ENCODE peak calls at places on chromosomes 4 and X, in six cellular contexts. A, B, Z, C, Q and J are unnamed samples.

GRCh38 chrX:54076903-54077302 is 32.6 kb upstream of the PHF8 start:
- DNase-seq in B (no peak), A (no peak), Z (no peak), C (no peak), Q (peak), J (no peak)

GRCh38 chr4:143302526-143302925 is 34.1 kb upstream of the GAB1 start:
- DNase-seq in Z (no peak), A (no peak), C (no peak), Q (no peak), B (no peak), J (peak)

GRCh38 chr4:151485541-151486131 is 76.7 kb downstream of the FHIP1A start:
- DNase-seq in Z (no peak), C (no peak), B (no peak), A (no peak), Q (peak), J (no peak)

GRCh38 chrX:45771560-45772340 is 571.1 kb upstream of the DIPK2B start:
- DNase-seq in C (peak), B (no peak), Z (peak), Q (no peak), A (peak), J (peak)

GRCh38 chr4:174056959-174057358 is 226.5 kb downstream of the FBXO8 start:
- DNase-seq in B (no peak), Q (no peak), C (no peak), A (no peak), Z (no peak), J (no peak)

GRCh38 chrX:41759817-41760216 is 35.8 kb downstream of the GPR82 start:
- DNase-seq in Z (no peak), B (no peak), C (no peak), A (no peak), Q (no peak), J (no peak)

GRCh38 chrX:71514367-71515038 is 18.4 kb upstream of the OGT start:
- DNase-seq in A (no peak), Q (no peak), C (peak), B (no peak), Z (no peak), J (no peak)

GRCh38 chrX:38018734-38019410 is 12.5 kb downstream of the SYTL5 start:
- DNase-seq in Q (no peak), A (no peak), Z (no peak), B (no peak), C (no peak), J (no peak)

GRCh38 chr4:10082047-10082446 is 34.6 kb downstream of the WDR1 start:
- DNase-seq in Z (no peak), Q (no peak), B (no peak), A (peak), C (no peak), J (no peak)

GRCh38 chrX:19885732-19886131 is 1.7 kb downstream of the SH3KBP1 start:
- DNase-seq in B (no peak), Q (no peak), A (no peak), Z (no peak), C (no peak), J (no peak)

GRCh38 chr4:74408639-74409038 is 36.3 kb upstream of the AREG start:
- DNase-seq in A (no peak), Z (no peak), Q (peak), C (no peak), B (no peak), J (no peak)

GRCh38 chrX:47361538-47362511 is 8.6 kb upstream of the ZNF157 start:
- DNase-seq in C (no peak), A (peak), Z (peak), B (peak), Q (peak), J (peak)

GRCh38 chr4:42579903-42580302 is 77.0 kb downstream of the ATP8A1 start:
- DNase-seq in C (no peak), B (no peak), Q (no peak), Z (no peak), A (no peak), J (no peak)

GRCh38 chr4:179415842-179416223 is 1973.6 kb upstream of the AGA start:
- DNase-seq in C (no peak), A (no peak), B (no peak), Z (no peak), Q (no peak), J (no peak)

GRCh38 chr4:17128268-17128667 is 229.8 kb upstream of the LDB2 start:
- DNase-seq in C (no peak), A (no peak), Z (no peak), B (no peak), Q (no peak), J (no peak)

GRCh38 chr4:169815606-169816005 is 57.9 kb upstream of the HPF1 start:
- DNase-seq in Z (no peak), A (no peak), C (no peak), Q (peak), B (no peak), J (no peak)

GRCh38 chr4:114036426-114036825 is 57.0 kb upstream of the ARSJ start:
- DNase-seq in C (no peak), B (no peak), A (no peak), Z (no peak), Q (no peak), J (no peak)
- H3K4me3 ChIP-seq in C (no peak), B (no peak), A (no peak), Z (no peak), Q (no peak), J (no peak)

GRCh38 chrX:64398088-64398487 is 2.8 kb upstream of the MTMR8 start:
- DNase-seq in A (no peak), C (no peak), Z (no peak), B (no peak), Q (no peak), J (no peak)

GRCh38 chrX:64389489-64389888 is 5.8 kb downstream of the MTMR8 start:
- DNase-seq in B (no peak), A (no peak), Q (no peak), Z (no peak), C (no peak), J (no peak)

GRCh38 chrX:64395568-64395929 is 297 bp upstream of the MTMR8 start:
- DNase-seq in A (no peak), Z (no peak), C (no peak), Q (no peak), B (no peak), J (no peak)

GRCh38 chrX:64394874-64395567 is at the start of gene MTMR8:
- DNase-seq in Z (peak), A (peak), C (peak), Q (no peak), B (peak), J (no peak)

GRCh38 chrX:64394059-64394873 is 986 bp downstream of the MTMR8 start:
- DNase-seq in Q (no peak), A (no peak), Z (no peak), C (no peak), B (no peak), J (no peak)
- H3K4me3 ChIP-seq in Q (peak), A (peak), Z (peak), C (peak), B (peak), J (peak)

DNA sequence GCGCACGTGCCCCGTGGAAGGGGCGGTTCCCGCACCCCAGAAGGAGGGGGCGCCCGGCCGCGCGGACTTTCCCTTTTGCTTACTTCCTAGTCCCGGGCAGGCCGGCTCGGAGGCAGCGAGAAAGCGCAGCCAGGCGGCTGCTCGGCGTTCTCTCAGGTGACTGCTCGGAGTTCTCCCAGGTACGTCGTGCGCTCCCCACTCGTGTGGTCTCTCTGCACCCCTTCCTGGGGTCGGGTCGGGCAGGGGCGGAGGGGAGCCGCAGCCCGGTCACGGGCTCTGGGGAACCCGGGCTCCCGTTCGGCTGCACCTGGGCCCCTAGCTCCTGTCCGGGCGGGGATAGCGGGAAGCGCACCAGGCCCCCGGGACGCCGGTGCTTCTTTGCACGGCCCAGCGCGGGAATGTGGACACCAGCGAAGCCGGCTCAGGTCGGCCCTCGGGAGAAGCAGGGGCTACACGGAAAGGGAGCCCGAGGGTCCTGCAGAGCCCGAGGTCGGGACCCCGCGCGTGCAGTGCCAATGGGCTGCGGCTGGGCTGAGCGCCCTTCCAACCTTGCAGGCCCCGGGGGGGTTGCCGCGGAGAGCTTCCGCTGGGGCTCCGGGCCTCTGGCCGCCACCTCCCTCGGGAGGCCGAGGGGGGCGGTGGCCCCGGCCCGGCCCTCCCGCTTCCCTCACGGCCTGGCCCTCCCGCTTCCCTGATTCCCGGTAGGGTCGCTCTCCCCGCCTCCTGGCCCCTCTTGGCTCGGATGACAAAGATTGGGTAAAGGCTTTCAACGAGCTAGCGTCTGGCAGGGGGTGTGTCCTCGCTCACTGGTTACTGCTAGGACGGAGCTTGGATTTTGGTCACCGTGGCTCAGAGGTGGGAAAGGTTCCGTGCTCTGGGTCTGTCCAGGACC is at the start of gene TLR2:
- DNase-seq in Q (no peak), A (peak), B (peak), C (peak), Z (peak), J (no peak)
- H3K4me3 ChIP-seq in Q (peak), A (peak), B (peak), C (peak), Z (peak), J (peak)

DNA sequence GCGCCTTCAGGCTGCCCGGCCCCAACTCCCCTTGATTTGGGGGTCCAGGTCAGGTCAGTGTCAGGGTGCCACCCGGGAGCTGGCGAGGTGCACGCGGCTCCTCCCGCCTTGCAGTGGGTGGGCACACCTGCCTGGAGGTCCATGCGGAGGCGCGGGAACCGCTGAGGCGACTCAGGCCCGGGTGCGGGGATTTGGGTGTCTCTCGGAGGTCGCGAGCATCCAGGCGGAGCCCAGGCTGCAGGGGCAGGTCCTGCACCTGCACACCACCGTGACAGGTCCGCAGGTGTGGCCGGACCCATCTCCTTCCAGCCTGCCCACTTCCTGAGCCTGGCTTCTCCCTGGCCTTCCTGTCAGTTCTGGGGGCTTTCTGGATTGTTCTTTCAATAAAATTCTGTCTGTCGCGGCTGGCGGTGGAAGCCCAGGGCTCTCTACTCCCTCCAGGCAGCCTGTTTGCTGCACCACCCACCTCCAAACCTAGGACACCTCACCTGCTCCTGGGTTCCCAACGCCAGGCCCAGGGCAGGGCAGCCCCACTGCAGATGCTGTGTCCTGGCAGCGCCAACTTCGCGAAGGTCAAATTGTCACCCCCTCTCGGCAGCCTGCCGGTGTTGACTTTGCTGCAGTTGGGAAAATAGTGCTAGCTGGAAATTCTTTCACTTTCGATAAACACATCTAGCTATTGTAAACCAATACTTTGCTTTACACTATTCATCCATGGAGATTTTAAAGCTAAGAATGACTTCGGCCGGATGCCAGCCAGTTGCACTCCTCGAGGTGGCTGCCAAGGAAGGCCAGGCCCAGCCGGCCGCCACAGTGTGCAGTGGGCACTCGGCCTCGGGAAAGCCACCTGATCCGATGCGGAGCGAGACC is 35.9 kb downstream of the FGFRL1 start:
- DNase-seq in Z (peak), B (no peak), Q (no peak), A (peak), C (no peak), J (no peak)
- H3K4me3 ChIP-seq in Z (no peak), B (no peak), Q (peak), A (peak), C (no peak), J (peak)

DNA sequence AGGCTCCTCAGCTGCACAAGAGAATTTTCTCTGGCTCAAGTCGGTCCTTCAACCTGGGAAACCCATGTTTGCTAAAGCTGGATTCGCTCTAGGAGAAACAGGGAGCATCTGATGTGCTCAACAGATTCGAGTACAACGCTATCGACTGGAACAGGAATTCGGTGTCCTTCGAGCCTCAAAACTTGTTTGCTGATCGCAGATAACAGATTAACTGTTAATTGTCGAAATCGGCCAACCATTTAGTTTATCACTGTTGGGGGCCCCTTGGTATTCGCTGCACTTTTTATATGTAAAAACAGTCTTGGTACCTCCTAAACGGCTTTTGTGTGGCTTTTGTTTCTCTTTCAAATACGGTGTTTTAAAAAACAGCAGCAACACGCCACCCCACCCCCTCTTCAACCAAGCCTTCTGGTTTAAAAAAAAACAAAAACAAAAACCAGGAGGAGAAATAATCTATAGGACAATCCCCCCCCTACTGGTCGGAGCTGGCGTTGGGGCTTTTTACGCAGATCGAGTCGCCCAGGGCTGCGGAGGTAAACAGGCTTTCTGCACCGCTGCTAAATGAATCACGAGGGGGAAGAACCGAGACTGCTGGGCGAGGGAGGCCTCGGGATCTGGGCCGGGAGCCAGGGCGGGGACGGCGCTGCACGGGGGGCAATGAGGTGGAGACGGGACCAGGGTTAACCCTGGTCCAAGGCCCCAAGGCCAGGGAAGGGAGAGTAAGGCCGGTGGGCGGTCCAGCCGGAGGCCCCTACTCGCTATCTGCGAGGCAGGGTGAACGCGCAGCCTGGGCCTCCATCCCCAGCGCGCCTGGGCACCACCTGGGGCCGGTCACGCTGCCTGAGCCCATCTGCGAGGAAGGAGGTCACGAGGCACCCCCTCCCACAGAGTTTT is 71.7 kb upstream of the BCOR start:
- DNase-seq in Z (peak), C (peak), A (peak), Q (peak), B (no peak), J (peak)
- H3K4me3 ChIP-seq in Z (no peak), C (peak), A (no peak), Q (peak), B (no peak), J (no peak)

DNA sequence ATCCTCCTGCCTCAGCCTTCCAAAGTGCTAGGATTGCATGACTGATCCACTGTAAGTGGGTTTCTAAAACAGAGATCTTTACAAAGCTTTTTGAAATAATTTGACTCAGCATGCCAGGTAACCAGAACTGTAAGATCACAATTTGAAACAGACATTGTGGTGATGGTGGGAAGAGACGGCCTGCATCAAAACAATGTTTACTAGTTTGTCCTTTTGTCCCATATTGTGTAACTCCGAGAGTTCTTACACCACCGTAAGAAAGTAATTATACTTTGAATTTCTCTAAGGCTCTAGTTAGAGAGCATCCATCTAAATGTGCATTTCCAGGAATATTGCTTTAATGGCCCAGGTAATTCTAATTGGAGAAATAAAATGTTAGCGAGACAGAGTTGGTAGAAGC is 594 bp upstream of the ARHGAP24 start:
- DNase-seq in A (no peak), Q (no peak), C (no peak), Z (no peak), B (no peak), J (no peak)
- H3K4me3 ChIP-seq in A (peak), Q (peak), C (no peak), Z (no peak), B (no peak), J (peak)

DNA sequence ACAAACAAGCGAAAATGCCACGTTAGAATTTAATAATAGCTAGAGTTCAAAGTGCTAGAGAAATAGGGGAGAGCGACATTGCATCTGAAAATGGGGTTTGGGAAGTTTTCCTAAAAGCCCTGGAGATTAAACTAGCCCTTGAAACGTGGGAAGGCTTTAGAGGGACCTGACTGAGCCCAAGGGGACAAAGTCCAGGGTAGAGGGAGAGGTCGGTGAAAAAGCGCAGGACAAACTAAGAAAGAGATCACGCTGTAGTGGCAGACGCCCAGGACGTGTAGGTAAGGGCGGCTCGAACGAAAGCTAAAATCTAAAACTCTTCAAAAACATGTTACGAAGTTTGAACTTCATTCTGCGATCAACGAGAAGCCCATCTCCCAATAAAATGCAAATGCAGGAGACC is 1.1 kb upstream of the ATP11C start:
- DNase-seq in Z (no peak), B (no peak), C (no peak), Q (no peak), A (no peak), J (no peak)
- H3K4me3 ChIP-seq in Z (no peak), B (no peak), C (no peak), Q (peak), A (peak), J (peak)

DNA sequence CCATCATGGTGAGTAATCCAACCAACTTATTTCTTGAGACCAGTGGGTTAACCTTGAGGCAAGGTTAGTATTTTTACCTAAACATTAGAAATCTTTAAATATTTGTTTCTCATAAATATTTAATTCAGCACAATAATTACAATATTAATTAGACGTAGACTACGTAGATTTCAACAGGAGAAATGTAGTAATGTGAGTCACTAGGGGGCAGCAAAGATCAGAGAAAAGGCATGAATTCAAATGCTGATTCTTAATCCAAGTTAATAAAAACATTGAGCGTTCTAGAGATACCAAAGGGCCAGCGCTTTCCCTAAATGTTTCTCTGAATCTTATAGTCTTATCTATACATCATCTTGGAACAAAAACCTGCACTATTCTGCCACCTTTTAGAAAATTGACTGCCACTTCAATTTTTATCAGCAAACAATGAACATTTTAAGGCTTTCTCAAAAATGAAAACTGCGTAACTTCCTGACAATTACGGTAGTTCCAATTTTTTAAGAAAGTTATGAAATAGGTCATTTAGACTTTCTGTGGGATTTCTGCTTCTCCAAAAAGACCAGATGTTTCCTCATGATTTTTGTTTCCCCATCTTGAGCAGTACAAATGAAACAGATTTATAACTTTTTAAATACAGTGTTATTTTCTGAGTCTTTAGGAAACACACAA is 180.7 kb downstream of the GASK1B start:
- DNase-seq in A (no peak), B (peak), C (no peak), Q (peak), Z (no peak), J (peak)
- H3K4me3 ChIP-seq in A (peak), B (no peak), C (peak), Q (peak), Z (peak), J (no peak)

GRCh38 chr4:76011700-76012387 is 4.5 kb upstream of the CXCL9 start:
- DNase-seq in C (no peak), Q (no peak), B (no peak), A (no peak), Z (peak), J (peak)
- H3K4me3 ChIP-seq in C (no peak), Q (no peak), B (no peak), A (no peak), Z (no peak), J (peak)